ENCODE peak calls at places on chromosomes 5 and 9, in eight cellular contexts. A is T-helper 1 cell; Q is osteocyte; Y is BE2C; I is stimulated activated CD4-positive, alpha-beta T cell treated with anti-CD3 and anti-CD28 coated beads, Interleukin-1b, Interleukin-23, amount 100 ng/mL, for 4 hours; S is HTR-8/SVneo; M is KBM-7; V is adipocyte. H is an unnamed sample.

GRCh38 chr5:148014276-148014675 is 49.5 kb upstream of the SPINK5 start:
- DNase-seq in Q (no peak), S (no peak), V (no peak), A (no peak), I (no peak), Y (no peak), M (no peak), H (no peak)

GRCh38 chr5:37667430-37667829 is 172.4 kb downstream of the GDNF start:
- DNase-seq in M (no peak), A (no peak), I (no peak), Y (no peak), V (no peak), S (no peak), Q (no peak), H (no peak)

GRCh38 chr5:138664276-138664943 is 88.8 kb upstream of the CTNNA1 start:
- DNase-seq in Q (no peak), V (no peak), S (no peak), M (no peak), I (no peak), Y (no peak), A (no peak), H (no peak)

GRCh38 chr9:30711591-30711990 is 1672.9 kb upstream of the ACO1 start:
- DNase-seq in I (no peak), A (no peak), V (no peak), Y (no peak), S (no peak), Q (no peak), M (no peak), H (no peak)

GRCh38 chr5:179793470-179794139 is at the start of gene LTC4S:
- DNase-seq in Y (no peak), A (peak), I (no peak), Q (no peak), M (peak), V (no peak), S (no peak), H (no peak)

GRCh38 chr5:122816726-122817125 is 28.7 kb upstream of the SNX24 start:
- DNase-seq in A (no peak), Y (no peak), V (no peak), S (no peak), Q (no peak), I (no peak), M (no peak), H (no peak)

GRCh38 chr5:168305281-168305680 is 13.8 kb downstream of the WWC1 start:
- DNase-seq in I (no peak), V (no peak), Y (no peak), Q (no peak), M (no peak), A (no peak), S (no peak), H (no peak)

GRCh38 chr5:160477266-160477970 is 55.8 kb downstream of the PTTG1 start:
- DNase-seq in M (no peak), Y (no peak), Q (no peak), A (no peak), V (no peak), I (no peak), S (no peak), H (no peak)

GRCh38 chr5:53194086-53194485 is 84.5 kb upstream of the MOCS2 start:
- DNase-seq in S (no peak), A (no peak), Q (no peak), Y (no peak), V (peak), M (no peak), I (no peak), H (no peak)

GRCh38 chr9:22157831-22158230 is 148.7 kb upstream of the CDKN2B start:
- DNase-seq in A (no peak), S (no peak), V (no peak), Q (no peak), M (no peak), Y (no peak), I (no peak), H (no peak)

GRCh38 chr9:522658-523057 is 308.0 kb downstream of the DOCK8 start:
- DNase-seq in M (no peak), S (no peak), Q (no peak), Y (no peak), V (no peak), I (no peak), A (no peak), H (no peak)

GRCh38 chr9:26271495-26272122 is 593.4 kb upstream of the TUSC1 start:
- DNase-seq in Q (no peak), M (no peak), Y (no peak), S (no peak), V (no peak), I (no peak), A (no peak), H (no peak)

GRCh38 chr5:2465383-2465782 is 286.1 kb downstream of the IRX2 start:
- DNase-seq in I (no peak), A (no peak), Y (no peak), S (no peak), V (no peak), Q (no peak), M (no peak), H (no peak)

GRCh38 chr5:32217886-32218396 is 43.8 kb upstream of the GOLPH3 start:
- DNase-seq in Y (peak), V (peak), I (no peak), Q (no peak), A (no peak), S (no peak), M (peak), H (no peak)